ENCODE peak calls at places on chromosomes 12 and 14, in six cellular contexts. One of them, this sample, is unnamed.

GRCh38 chr14:74579447-74580274 is 32.4 kb downstream of the LTBP2 start:
- DNase-seq in erythroblast: no peak
- DNase-seq in adrenal gland: no peak
- DNase-seq in activated CD8-positive, alpha-beta T cell treated with anti-CD3 and anti-CD28 coated beads, Interleukin-2, amount 10 ng/mL, durations not matched to agents 7 days and 5 days: peak
- DNase-seq in A549: peak
- DNase-seq in right atrium auricular region: no peak
- DNase-seq in this sample: no peak

GRCh38 chr14:88129306-88130056 is 124.5 kb downstream of the GPR65 start:
- DNase-seq in activated CD8-positive, alpha-beta T cell treated with anti-CD3 and anti-CD28 coated beads, Interleukin-2, amount 10 ng/mL, durations not matched to agents 7 days and 5 days: peak
- DNase-seq in adrenal gland: peak
- DNase-seq in erythroblast: no peak
- DNase-seq in A549: no peak
- DNase-seq in right atrium auricular region: no peak
- DNase-seq in this sample: peak

GRCh38 chr12:108689314-108690190 is 41.8 kb downstream of the CORO1C start:
- DNase-seq in adrenal gland: no peak
- DNase-seq in right atrium auricular region: no peak
- DNase-seq in erythroblast: peak
- DNase-seq in A549: no peak
- DNase-seq in activated CD8-positive, alpha-beta T cell treated with anti-CD3 and anti-CD28 coated beads, Interleukin-2, amount 10 ng/mL, durations not matched to agents 7 days and 5 days: no peak
- DNase-seq in this sample: peak

GRCh38 chr14:64098120-64098519 is 196.1 kb downstream of the ESR2 start:
- DNase-seq in erythroblast: no peak
- DNase-seq in adrenal gland: no peak
- DNase-seq in A549: no peak
- DNase-seq in right atrium auricular region: no peak
- DNase-seq in activated CD8-positive, alpha-beta T cell treated with anti-CD3 and anti-CD28 coated beads, Interleukin-2, amount 10 ng/mL, durations not matched to agents 7 days and 5 days: no peak
- DNase-seq in this sample: no peak

GRCh38 chr14:49893309-49894213 is 679 bp downstream of the ARF6 start:
- DNase-seq in A549: peak
- DNase-seq in adrenal gland: peak
- DNase-seq in erythroblast: peak
- DNase-seq in right atrium auricular region: peak
- DNase-seq in activated CD8-positive, alpha-beta T cell treated with anti-CD3 and anti-CD28 coated beads, Interleukin-2, amount 10 ng/mL, durations not matched to agents 7 days and 5 days: peak
- DNase-seq in this sample: peak

GRCh38 chr12:51589557-51590176 is 1.4 kb upstream of the SCN8A start:
- DNase-seq in adrenal gland: no peak
- DNase-seq in A549: no peak
- DNase-seq in erythroblast: no peak
- DNase-seq in right atrium auricular region: no peak
- DNase-seq in activated CD8-positive, alpha-beta T cell treated with anti-CD3 and anti-CD28 coated beads, Interleukin-2, amount 10 ng/mL, durations not matched to agents 7 days and 5 days: no peak
- DNase-seq in this sample: no peak

GRCh38 chr14:57293851-57294837 is 25.4 kb downstream of the AP5M1 start:
- DNase-seq in adrenal gland: no peak
- DNase-seq in activated CD8-positive, alpha-beta T cell treated with anti-CD3 and anti-CD28 coated beads, Interleukin-2, amount 10 ng/mL, durations not matched to agents 7 days and 5 days: no peak
- DNase-seq in A549: no peak
- DNase-seq in erythroblast: peak
- DNase-seq in right atrium auricular region: no peak
- DNase-seq in this sample: peak

GRCh38 chr12:64781374-64782029 is 22.3 kb upstream of the GNS start:
- DNase-seq in erythroblast: no peak
- DNase-seq in right atrium auricular region: no peak
- DNase-seq in activated CD8-positive, alpha-beta T cell treated with anti-CD3 and anti-CD28 coated beads, Interleukin-2, amount 10 ng/mL, durations not matched to agents 7 days and 5 days: no peak
- DNase-seq in adrenal gland: no peak
- DNase-seq in A549: no peak
- DNase-seq in this sample: no peak

GRCh38 chr12:57550628-57551549 is 1.0 kb downstream of the KIF5A start:
- DNase-seq in activated CD8-positive, alpha-beta T cell treated with anti-CD3 and anti-CD28 coated beads, Interleukin-2, amount 10 ng/mL, durations not matched to agents 7 days and 5 days: no peak
- DNase-seq in A549: no peak
- DNase-seq in erythroblast: peak
- DNase-seq in right atrium auricular region: no peak
- DNase-seq in adrenal gland: no peak
- DNase-seq in this sample: no peak

GRCh38 chr14:58876613-58877012 is 238.9 kb downstream of the DACT1 start:
- DNase-seq in activated CD8-positive, alpha-beta T cell treated with anti-CD3 and anti-CD28 coated beads, Interleukin-2, amount 10 ng/mL, durations not matched to agents 7 days and 5 days: no peak
- DNase-seq in A549: no peak
- DNase-seq in adrenal gland: no peak
- DNase-seq in right atrium auricular region: no peak
- DNase-seq in erythroblast: no peak
- DNase-seq in this sample: no peak

GRCh38 chr14:94706132-94706531 is 63.8 kb downstream of the GSC start:
- DNase-seq in erythroblast: no peak
- DNase-seq in activated CD8-positive, alpha-beta T cell treated with anti-CD3 and anti-CD28 coated beads, Interleukin-2, amount 10 ng/mL, durations not matched to agents 7 days and 5 days: no peak
- DNase-seq in right atrium auricular region: no peak
- DNase-seq in adrenal gland: no peak
- DNase-seq in A549: no peak
- DNase-seq in this sample: no peak

GRCh38 chr12:47397664-47398281 is 308.1 kb downstream of the RPAP3 start:
- DNase-seq in adrenal gland: peak
- DNase-seq in activated CD8-positive, alpha-beta T cell treated with anti-CD3 and anti-CD28 coated beads, Interleukin-2, amount 10 ng/mL, durations not matched to agents 7 days and 5 days: peak
- DNase-seq in A549: peak
- DNase-seq in erythroblast: peak
- DNase-seq in right atrium auricular region: no peak
- DNase-seq in this sample: peak

GRCh38 chr12:67676624-67677023 is 28.1 kb downstream of the DYRK2 start:
- DNase-seq in adrenal gland: no peak
- DNase-seq in right atrium auricular region: no peak
- DNase-seq in A549: no peak
- DNase-seq in erythroblast: no peak
- DNase-seq in activated CD8-positive, alpha-beta T cell treated with anti-CD3 and anti-CD28 coated beads, Interleukin-2, amount 10 ng/mL, durations not matched to agents 7 days and 5 days: no peak
- DNase-seq in this sample: no peak

GRCh38 chr12:94615284-94616216 is 34.8 kb downstream of the TMCC3 start:
- DNase-seq in A549: peak
- DNase-seq in activated CD8-positive, alpha-beta T cell treated with anti-CD3 and anti-CD28 coated beads, Interleukin-2, amount 10 ng/mL, durations not matched to agents 7 days and 5 days: no peak
- DNase-seq in erythroblast: peak
- DNase-seq in adrenal gland: peak
- DNase-seq in right atrium auricular region: no peak
- DNase-seq in this sample: peak

GRCh38 chr12:121657305-121658008 is 12.0 kb downstream of the MORN3 start:
- DNase-seq in right atrium auricular region: no peak
- DNase-seq in activated CD8-positive, alpha-beta T cell treated with anti-CD3 and anti-CD28 coated beads, Interleukin-2, amount 10 ng/mL, durations not matched to agents 7 days and 5 days: no peak
- DNase-seq in erythroblast: peak
- DNase-seq in A549: no peak
- DNase-seq in adrenal gland: no peak
- DNase-seq in this sample: no peak

GRCh38 chr12:16531623-16532022 is 74.3 kb downstream of the LMO3 start:
- DNase-seq in erythroblast: no peak
- DNase-seq in A549: no peak
- DNase-seq in right atrium auricular region: no peak
- DNase-seq in activated CD8-positive, alpha-beta T cell treated with anti-CD3 and anti-CD28 coated beads, Interleukin-2, amount 10 ng/mL, durations not matched to agents 7 days and 5 days: no peak
- DNase-seq in adrenal gland: no peak
- DNase-seq in this sample: no peak

GRCh38 chr12:1806301-1807106 is 13.9 kb upstream of the LRTM2 start:
- DNase-seq in right atrium auricular region: no peak
- DNase-seq in erythroblast: peak
- DNase-seq in activated CD8-positive, alpha-beta T cell treated with anti-CD3 and anti-CD28 coated beads, Interleukin-2, amount 10 ng/mL, durations not matched to agents 7 days and 5 days: no peak
- DNase-seq in A549: no peak
- DNase-seq in adrenal gland: no peak
- DNase-seq in this sample: no peak

GRCh38 chr12:118013283-118013682 is 3.2 kb upstream of the RFC5 start:
- DNase-seq in activated CD8-positive, alpha-beta T cell treated with anti-CD3 and anti-CD28 coated beads, Interleukin-2, amount 10 ng/mL, durations not matched to agents 7 days and 5 days: no peak
- DNase-seq in adrenal gland: no peak
- DNase-seq in erythroblast: no peak
- DNase-seq in right atrium auricular region: no peak
- DNase-seq in A549: no peak
- DNase-seq in this sample: no peak